ENCODE peak calls at places on chromosomes 2 and 18, in eight cellular contexts. M is upper lobe of left lung, X is neural crest cell, J is tibial nerve, K is A549, S is cardiac muscle cell, L is H9, P is endothelial cell. Y is an unnamed sample.

GRCh38 chr2:168311265-168311925 is 64.0 kb upstream of the STK39 start:
- DNase-seq in S (peak), L (no peak), J (no peak), M (no peak), X (no peak), P (no peak), K (no peak), Y (no peak)

GRCh38 chr18:71209944-71210343 is 921.1 kb downstream of the SOCS6 start:
- DNase-seq in S (no peak), X (no peak), L (no peak), P (no peak), J (no peak), K (no peak), M (no peak), Y (no peak)

GRCh38 chr2:17353268-17353667 is 165.0 kb downstream of the RAD51AP2 start:
- DNase-seq in L (no peak), J (no peak), P (no peak), X (no peak), S (no peak), K (no peak), M (no peak), Y (no peak)

GRCh38 chr2:128354731-128355470 is 36.2 kb upstream of the HS6ST1 start:
- DNase-seq in M (no peak), L (no peak), P (no peak), S (no peak), J (no peak), K (no peak), X (no peak), Y (no peak)

GRCh38 chr2:174787485-174788205 is 23.4 kb upstream of the CHRNA1 start:
- DNase-seq in K (no peak), S (no peak), M (no peak), L (peak), J (no peak), X (no peak), P (no peak), Y (peak)

GRCh38 chr2:158113896-158114295 is 12.2 kb downstream of the UPP2 start:
- DNase-seq in M (no peak), L (no peak), K (no peak), X (no peak), S (no peak), P (no peak), J (no peak), Y (no peak)

GRCh38 chr2:38037757-38038615 is 38.0 kb downstream of the CYP1B1 start:
- DNase-seq in K (no peak), X (no peak), J (no peak), M (peak), P (peak), S (peak), L (peak), Y (no peak)

GRCh38 chr2:101089419-101089818 is 61.8 kb downstream of the TBC1D8 start:
- DNase-seq in X (no peak), L (no peak), S (no peak), M (no peak), P (no peak), J (no peak), K (no peak), Y (no peak)

GRCh38 chr2:37376421-37377186 is 32.2 kb downstream of the QPCT start:
- DNase-seq in L (no peak), M (no peak), J (peak), X (no peak), K (no peak), P (no peak), S (no peak), Y (no peak)

GRCh38 chr2:231397928-231398294 is 2.4 kb downstream of the B3GNT7 start:
- DNase-seq in P (no peak), X (no peak), S (no peak), L (no peak), M (peak), K (no peak), J (no peak), Y (no peak)

GRCh38 chr2:190352668-190353536 is 9.5 kb downstream of the INPP1 start:
- DNase-seq in P (no peak), K (no peak), M (no peak), L (no peak), J (no peak), S (peak), X (no peak), Y (no peak)

GRCh38 chr2:128563348-128563687 is 244.7 kb upstream of the HS6ST1 start:
- DNase-seq in K (no peak), J (peak), X (no peak), P (no peak), S (no peak), M (no peak), L (no peak), Y (peak)

GRCh38 chr2:101464841-101465240 is 10.1 kb downstream of the RFX8 start:
- DNase-seq in M (no peak), J (no peak), L (no peak), P (no peak), K (no peak), S (no peak), X (no peak), Y (no peak)

GRCh38 chr2:215441560-215442391 is 5.9 kb upstream of the FN1 start:
- DNase-seq in K (no peak), X (no peak), P (no peak), M (no peak), L (no peak), S (no peak), J (no peak), Y (no peak)

GRCh38 chr18:43422483-43422882 is 145.2 kb upstream of the SYT4 start:
- DNase-seq in X (no peak), M (no peak), K (no peak), S (peak), J (no peak), P (no peak), L (peak), Y (no peak)

GRCh38 chr2:209191139-209191538 is 232.7 kb upstream of the MAP2 start:
- DNase-seq in P (no peak), L (no peak), S (no peak), M (no peak), J (no peak), K (no peak), X (no peak), Y (no peak)

GRCh38 chr18:49359732-49360444 is 100.6 kb downstream of the DYM start:
- DNase-seq in M (no peak), L (no peak), S (no peak), P (no peak), K (no peak), J (no peak), X (no peak), Y (no peak)

GRCh38 chr18:59005266-59005665 is 134.4 kb upstream of the SEC11C start:
- DNase-seq in K (peak), X (no peak), M (no peak), S (peak), L (peak), P (peak), J (no peak), Y (no peak)

GRCh38 chr18:35688757-35689156 is 107.2 kb downstream of the GALNT1 start:
- DNase-seq in K (no peak), L (no peak), M (no peak), S (no peak), X (no peak), J (no peak), P (no peak), Y (no peak)

GRCh38 chr18:79396431-79397287 is 929 bp downstream of the NFATC1 start:
- DNase-seq in J (no peak), P (peak), X (no peak), S (peak), K (no peak), M (peak), L (no peak), Y (no peak)

DNA sequence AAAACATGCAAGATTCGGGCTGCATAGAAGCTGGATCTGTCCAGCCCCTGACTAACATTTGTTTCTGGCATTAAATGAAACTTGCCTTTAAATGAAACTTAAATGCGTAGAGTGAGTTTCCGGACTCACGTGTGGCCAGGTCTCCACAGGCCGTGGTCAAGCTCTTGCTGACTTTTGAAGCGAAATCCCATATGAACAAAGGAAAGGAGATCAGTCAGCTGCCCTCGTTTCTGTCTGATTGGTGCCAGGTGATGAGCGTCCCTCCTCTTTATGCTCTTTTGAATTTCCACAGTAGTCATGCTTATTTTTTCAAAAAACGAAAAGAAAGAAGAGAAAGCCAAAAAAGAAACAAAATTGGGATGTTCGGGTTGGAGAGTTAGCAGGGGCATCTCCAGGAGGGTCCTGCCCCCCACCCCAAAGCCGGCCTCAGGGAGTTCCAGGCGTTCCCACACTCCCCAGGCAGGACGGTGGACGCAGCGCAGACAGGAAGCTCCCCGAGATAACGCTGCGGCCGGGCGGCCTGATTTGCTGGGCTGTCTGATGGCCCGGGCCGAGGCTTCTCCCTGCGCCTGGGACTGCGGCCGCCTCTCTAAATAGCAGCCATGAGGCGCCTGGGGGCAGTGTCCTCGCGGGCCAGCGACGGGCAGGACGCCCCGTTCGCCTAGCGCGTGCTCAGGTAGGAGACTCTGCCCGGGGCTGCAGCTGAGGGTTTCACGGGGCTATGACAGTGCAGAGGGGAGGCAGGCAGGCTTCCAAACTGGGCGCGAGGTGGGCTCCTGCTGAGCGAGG is at the start of gene COLEC11:
- DNase-seq in M (peak), S (peak), K (no peak), L (peak), P (peak), X (no peak), J (no peak), Y (peak)
- TF ChIP-seq CTCF in M (no peak), S (peak), K (no peak), L (peak), P (no peak), X (no peak), J (no peak), Y (no peak)

GRCh38 chr2:72117718-72118117 is 29.9 kb downstream of the CYP26B1 start:
- DNase-seq in K (no peak), P (no peak), X (no peak), M (no peak), L (no peak), S (no peak), J (no peak), Y (no peak)

GRCh38 chr2:72117029-72117428 is 30.6 kb downstream of the CYP26B1 start:
- DNase-seq in K (no peak), P (no peak), M (no peak), L (no peak), S (no peak), X (no peak), J (no peak), Y (no peak)

GRCh38 chr2:72115361-72116080 is 32.1 kb downstream of the CYP26B1 start:
- DNase-seq in M (peak), K (peak), J (no peak), L (peak), P (no peak), X (peak), S (no peak), Y (peak)

GRCh38 chr2:72114693-72115051 is 33.0 kb downstream of the CYP26B1 start:
- DNase-seq in X (no peak), L (no peak), K (no peak), J (no peak), M (peak), S (peak), P (no peak), Y (no peak)

GRCh38 chr2:72116081-72116533 is 31.6 kb downstream of the CYP26B1 start:
- DNase-seq in K (peak), M (peak), S (no peak), P (peak), X (no peak), J (no peak), L (peak), Y (no peak)
- TF ChIP-seq CTCF in K (peak), M (no peak), S (peak), P (peak), X (no peak), J (no peak), L (peak), Y (peak)

GRCh38 chr2:103986001-103986400 is 867.9 kb upstream of the POU3F3 start:
- DNase-seq in K (no peak), P (no peak), X (no peak), J (no peak), S (no peak), L (no peak), M (no peak), Y (no peak)

DNA sequence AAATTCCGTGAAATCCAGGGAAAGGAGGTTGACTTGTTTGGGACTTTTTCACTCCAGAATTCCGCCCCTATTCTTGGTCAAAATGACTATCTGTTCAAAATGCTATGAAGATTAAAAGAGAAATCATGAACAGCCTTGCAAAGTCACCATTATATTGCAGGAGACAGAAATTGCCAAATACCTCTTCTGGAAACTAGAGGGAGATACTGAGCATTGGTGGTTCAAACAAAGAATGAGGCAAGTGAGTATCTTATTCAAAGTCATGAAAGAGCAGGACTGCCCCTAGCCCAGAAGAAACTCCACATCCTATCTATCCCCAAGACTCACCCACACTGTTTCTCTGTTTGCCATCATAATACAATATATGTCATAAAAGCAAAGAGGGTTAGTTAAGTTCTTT is 862.3 kb upstream of the POU3F3 start:
- DNase-seq in L (no peak), K (no peak), M (no peak), P (no peak), J (no peak), S (no peak), X (no peak), Y (no peak)
- TF ChIP-seq CTCF in L (peak), K (peak), M (no peak), P (peak), J (no peak), S (no peak), X (peak), Y (peak)

GRCh38 chr2:70143314-70144150 is 47.3 kb downstream of the C2orf42 start:
- DNase-seq in L (peak), J (no peak), S (peak), K (no peak), M (no peak), X (no peak), P (no peak), Y (no peak)

GRCh38 chr2:70142590-70143313 is 48.1 kb downstream of the C2orf42 start:
- DNase-seq in J (peak), L (peak), P (peak), S (peak), K (peak), X (peak), M (peak), Y (peak)

GRCh38 chr2:70141754-70142589 is 48.8 kb downstream of the C2orf42 start:
- DNase-seq in K (peak), L (peak), J (peak), S (peak), M (no peak), P (peak), X (peak), Y (peak)

GRCh38 chr2:70144443-70145167 is 46.2 kb downstream of the C2orf42 start:
- DNase-seq in M (no peak), S (no peak), L (no peak), X (no peak), J (no peak), P (no peak), K (no peak), Y (no peak)

DNA sequence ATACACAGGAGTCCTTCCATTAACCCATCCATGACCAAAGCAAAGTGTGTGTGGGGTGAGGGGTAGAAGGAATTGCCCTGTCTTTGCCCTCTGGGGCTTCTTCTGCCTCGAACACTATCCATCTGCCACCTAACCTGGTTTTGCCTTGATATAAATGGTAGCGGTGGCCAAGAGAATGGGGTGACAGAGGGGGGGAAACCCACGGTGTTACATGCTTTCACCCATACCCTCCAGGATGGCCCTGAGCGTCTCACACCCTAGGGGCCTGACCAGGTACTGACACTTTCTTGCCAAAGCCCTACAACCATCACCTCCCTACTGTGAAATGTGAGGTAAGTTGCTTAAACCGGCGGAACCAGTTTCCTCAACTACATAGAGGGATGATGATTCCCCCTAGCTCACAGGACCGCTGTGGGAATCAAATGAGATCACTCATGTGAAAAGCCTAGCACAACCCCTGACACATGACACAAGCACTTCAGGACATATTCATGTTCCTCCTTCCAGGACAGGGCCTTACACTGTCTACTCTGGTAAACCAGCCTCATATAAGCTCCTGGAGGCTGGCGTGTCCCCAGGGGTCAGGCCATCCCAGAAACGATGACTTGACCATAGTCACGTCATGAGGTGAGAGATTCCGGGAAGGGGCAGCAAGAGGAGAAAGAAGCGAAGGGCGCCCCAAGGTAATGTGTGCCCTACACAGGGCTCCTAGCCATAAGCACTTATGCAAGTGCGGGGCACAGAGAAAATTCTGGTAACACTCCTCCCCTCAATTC is 49.7 kb downstream of the C2orf42 start:
- DNase-seq in K (no peak), J (no peak), M (no peak), L (peak), X (peak), P (peak), S (no peak), Y (no peak)
- TF ChIP-seq CTCF in K (no peak), J (peak), M (peak), L (peak), X (peak), P (peak), S (peak), Y (peak)